ENCODE peak calls at places on chromosomes 12 and 14, in ten cellular contexts. M is tibial nerve, K is ovary, U is Peyer's patch, L is nephron progenitor cell, B is body of pancreas, V is GM06990, W is dorsolateral prefrontal cortex, Y is GM13977, C is psoas muscle. X is an unnamed sample.

GRCh38 chr12:84497819-84498218 is 414.8 kb downstream of the SLC6A15 start:
- DNase-seq in M (no peak), K (no peak), U (no peak), L (no peak), B (no peak), V (no peak), W (no peak), Y (no peak), C (no peak), X (no peak)

GRCh38 chr12:50282581-50283229 is 615 bp downstream of the LIMA1 start:
- DNase-seq in M (peak; percentile 42), K (no peak), U (no peak), L (no peak), B (peak; percentile 30), V (no peak), W (peak; percentile 6), Y (no peak), C (no peak), X (no peak)

GRCh38 chr12:99131761-99132199 is 486.7 kb downstream of the APAF1 start:
- DNase-seq in M (no peak), K (no peak), U (no peak), L (peak; percentile 54), B (peak; percentile 41), V (peak; percentile 36), W (peak; percentile 57), Y (peak; percentile 6), C (peak; percentile 17), X (no peak)

GRCh38 chr12:110940933-110941332 is 20.6 kb upstream of the MYL2 start:
- DNase-seq in M (no peak), K (no peak), U (no peak), L (no peak), B (no peak), V (no peak), W (no peak), Y (no peak), C (no peak), X (no peak)

GRCh38 chr12:49160415-49160814 is 28.5 kb downstream of the TUBA1A start:
- DNase-seq in M (no peak), K (no peak), U (no peak), L (no peak), B (no peak), V (no peak), W (no peak), Y (no peak), C (no peak), X (no peak)

GRCh38 chr14:68146812-68147211 is 327.2 kb downstream of the RAD51B start:
- DNase-seq in M (peak; percentile 45), K (no peak), U (no peak), L (no peak), B (peak; percentile 43), V (no peak), W (no peak), Y (no peak), C (no peak), X (no peak)

GRCh38 chr14:24398298-24398942 is 383 bp upstream of the NYNRIN start:
- DNase-seq in M (no peak), K (peak; percentile 68), U (peak; percentile 49), L (peak; percentile 42), B (no peak), V (no peak), W (no peak), Y (no peak), C (no peak), X (peak; percentile 53)

GRCh38 chr12:66288121-66288520 is 14.2 kb upstream of the HELB start:
- DNase-seq in M (no peak), K (no peak), U (no peak), L (no peak), B (no peak), V (no peak), W (no peak), Y (no peak), C (no peak), X (no peak)

GRCh38 chr14:54589076-54589475 is 22.1 kb downstream of the SAMD4A start:
- DNase-seq in M (no peak), K (no peak), U (no peak), L (no peak), B (no peak), V (no peak), W (no peak), Y (no peak), C (no peak), X (no peak)

GRCh38 chr12:53325539-53326061 is 4.2 kb upstream of the AAAS start:
- DNase-seq in M (no peak), K (peak; percentile 64), U (no peak), L (peak; percentile 54), B (peak; percentile 34), V (peak; percentile 41), W (peak; percentile 84), Y (peak; percentile 59), C (peak; percentile 53), X (no peak)

GRCh38 chr14:43539210-43539609 is 967.9 kb downstream of the FSCB start:
- DNase-seq in M (peak; percentile 29), K (no peak), U (no peak), L (no peak), B (peak; percentile 54), V (no peak), W (no peak), Y (no peak), C (no peak), X (no peak)

GRCh38 chr12:2402180-2402579 is 349.4 kb downstream of the CACNA1C start:
- DNase-seq in M (no peak), K (no peak), U (no peak), L (no peak), B (peak; percentile 7), V (no peak), W (no peak), Y (no peak), C (no peak), X (no peak)

GRCh38 chr12:56616924-56617323 is 13.2 kb downstream of the BAZ2A start:
- DNase-seq in M (no peak), K (no peak), U (no peak), L (no peak), B (no peak), V (no peak), W (no peak), Y (no peak), C (no peak), X (no peak)

GRCh38 chr12:109290061-109290460 is 19.0 kb downstream of the FOXN4 start:
- DNase-seq in M (no peak), K (no peak), U (peak; percentile 41), L (no peak), B (no peak), V (no peak), W (no peak), Y (no peak), C (no peak), X (no peak)

GRCh38 chr12:51911788-51912711 is 4.7 kb downstream of the ACVRL1 start:
- DNase-seq in M (no peak), K (peak; percentile 35), U (no peak), L (no peak), B (no peak), V (no peak), W (no peak), Y (no peak), C (peak; percentile 57), X (no peak)

GRCh38 chr12:44287545-44287944 is 451.7 kb downstream of the TMEM117 start:
- DNase-seq in M (no peak), K (no peak), U (no peak), L (no peak), B (no peak), V (no peak), W (no peak), Y (no peak), C (no peak), X (no peak)

GRCh38 chr12:57993030-57993429 is 51.7 kb downstream of the ATP23 start:
- DNase-seq in M (no peak), K (no peak), U (no peak), L (no peak), B (no peak), V (no peak), W (no peak), Y (no peak), C (no peak), X (no peak)
- TF ChIP-seq CTCF in M (no peak), K (no peak), U (no peak), L (no peak), B (no peak), V (no peak), W (no peak), Y (no peak), C (no peak), X (no peak)

DNA sequence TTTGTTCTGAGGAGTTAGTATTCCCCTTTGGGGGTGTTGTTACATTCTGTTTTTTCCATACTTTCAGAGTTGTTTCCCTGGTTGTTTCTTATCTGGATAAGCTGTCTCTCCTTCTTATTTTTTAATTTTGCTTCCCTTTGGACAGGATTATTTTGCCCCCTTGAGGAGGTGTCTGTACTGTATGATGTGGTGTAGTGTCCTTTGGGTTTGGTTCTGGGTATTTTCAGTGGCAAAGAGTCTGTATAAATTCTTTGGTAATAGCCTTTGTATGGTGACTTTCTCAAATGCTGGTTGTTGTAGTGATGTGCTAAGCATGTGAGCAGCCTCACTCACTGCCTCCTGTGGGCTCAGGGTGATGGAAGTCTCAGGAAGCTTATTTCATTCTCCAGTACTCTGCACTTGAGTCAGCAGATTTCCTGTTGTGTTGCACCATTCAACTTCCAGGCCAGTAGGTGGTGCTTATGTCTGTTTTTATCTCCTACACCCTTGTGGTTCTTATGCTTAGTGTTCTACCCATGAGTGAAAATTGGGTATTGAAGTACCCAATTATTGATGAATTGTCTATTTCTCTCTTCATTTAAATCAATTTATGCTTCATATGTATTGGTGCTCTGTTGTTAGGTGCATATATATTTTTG is 103.3 kb upstream of the PMCH start:
- DNase-seq in M (no peak), K (no peak), U (no peak), L (no peak), B (peak; percentile 44), V (peak; percentile 18), W (no peak), Y (peak; percentile 43), C (no peak), X (no peak)
- TF ChIP-seq CTCF in M (no peak), K (no peak), U (peak; percentile 14), L (no peak), B (peak; percentile 73), V (peak; percentile 55), W (no peak), Y (peak; percentile 52), C (no peak), X (no peak)

DNA sequence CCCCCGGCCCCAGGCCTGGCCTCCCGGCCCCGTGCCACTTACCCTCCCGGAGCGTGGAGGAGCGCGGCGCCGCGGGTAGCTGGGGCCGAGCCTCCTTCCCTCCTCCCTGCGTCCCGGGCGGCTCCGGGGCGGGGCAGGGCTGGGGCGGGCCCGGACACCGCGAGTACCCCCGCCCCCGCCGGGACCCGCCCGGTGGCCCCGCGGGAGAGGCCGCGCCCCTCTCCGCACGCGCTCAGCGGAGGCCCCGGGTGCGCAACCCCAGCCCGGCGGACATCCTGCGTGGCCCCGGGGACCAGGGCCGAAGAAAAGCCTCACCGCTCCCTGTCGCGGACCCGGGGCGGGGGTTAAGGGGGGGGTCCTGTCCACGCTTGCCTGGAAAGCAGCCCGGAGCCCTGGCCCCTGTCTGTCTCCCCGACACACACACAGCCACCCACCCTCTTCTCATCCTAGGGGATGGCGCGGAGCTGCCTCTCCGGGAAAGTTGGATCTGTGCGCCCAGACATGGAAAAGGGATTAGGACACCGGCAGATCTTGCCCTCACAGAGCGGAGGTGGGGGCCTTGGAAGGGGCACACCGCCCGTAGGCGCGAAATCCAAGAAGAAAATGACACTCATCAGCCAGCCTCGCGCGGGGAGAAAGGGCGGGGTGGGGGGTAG is at the start of gene SYNE3:
- DNase-seq in M (no peak), K (peak; percentile 71), U (peak; percentile 79), L (peak; percentile 69), B (no peak), V (peak; percentile 80), W (no peak), Y (peak; percentile 93), C (peak; percentile 80), X (peak; percentile 68)
- TF ChIP-seq CTCF in M (no peak), K (no peak), U (no peak), L (no peak), B (no peak), V (no peak), W (no peak), Y (no peak), C (no peak), X (no peak)

GRCh38 chr12:100951756-100952155 is 157.2 kb downstream of the ANO4 start:
- DNase-seq in M (no peak), K (no peak), U (no peak), L (no peak), B (no peak), V (no peak), W (no peak), Y (no peak), C (no peak), X (no peak)
- TF ChIP-seq CTCF in M (no peak), K (no peak), U (no peak), L (no peak), B (no peak), V (no peak), W (no peak), Y (no peak), C (no peak), X (no peak)